ENCODE peak calls at places on chromosomes 11 and 22, in seven cellular contexts. K is stomach, U is coronary artery, L is RWPE2, J is OCI-LY7, D is AG09309, R is astrocyte of the spinal cord. O is an unnamed sample.

GRCh38 chr22:39240841-39241631 is 3.7 kb downstream of the PDGFB start:
- DNase-seq in D (no peak), R (no peak), K (peak; percentile 71), L (no peak), U (no peak), J (no peak), O (no peak)

GRCh38 chr11:79043726-79044125 is 397.1 kb downstream of the TENM4 start:
- DNase-seq in D (no peak), K (no peak), U (no peak), J (no peak), R (no peak), L (no peak), O (no peak)

GRCh38 chr22:22061085-22062077 is 78.8 kb upstream of the TOP3B start:
- DNase-seq in K (no peak), R (peak; percentile 12), D (peak; percentile 45), L (no peak), J (peak; percentile 73), U (no peak), O (no peak)

GRCh38 chr11:65646288-65646734 is 8.4 kb downstream of the SIPA1 start:
- DNase-seq in L (peak; percentile 63), R (no peak), K (no peak), D (no peak), U (no peak), J (no peak), O (no peak)

GRCh38 chr11:117457835-117458234 is 130.2 kb downstream of the CEP164 start:
- DNase-seq in K (no peak), L (no peak), D (no peak), U (no peak), R (no peak), J (no peak), O (peak; percentile 57)

GRCh38 chr11:17218403-17218802 is 10.6 kb upstream of the PIK3C2A start:
- DNase-seq in R (no peak), U (no peak), L (no peak), D (no peak), K (no peak), J (no peak), O (no peak)

GRCh38 chr11:130780437-130780836 is 135.8 kb downstream of the SNX19 start:
- DNase-seq in L (no peak), R (no peak), D (no peak), U (peak; percentile 47), J (no peak), K (no peak), O (no peak)

GRCh38 chr22:26477341-26477731 is 6.2 kb downstream of the HPS4 start:
- DNase-seq in U (no peak), J (no peak), D (no peak), L (no peak), K (no peak), R (no peak), O (no peak)

GRCh38 chr11:16603890-16604783 is 134.3 kb upstream of the C11orf58 start:
- DNase-seq in U (peak; percentile 86), R (peak; percentile 39), D (no peak), J (no peak), L (peak; percentile 41), K (peak; percentile 35), O (no peak)

GRCh38 chr22:19991645-19992451 is 24.8 kb downstream of the ARVCF start:
- DNase-seq in R (peak; percentile 31), L (no peak), U (peak; percentile 89), K (no peak), D (no peak), J (no peak), O (no peak)

GRCh38 chr11:24295360-24295759 is 201.5 kb upstream of the LUZP2 start:
- DNase-seq in R (no peak), J (no peak), K (no peak), U (no peak), L (no peak), D (no peak), O (peak; percentile 6)

GRCh38 chr11:66600219-66600923 is 7.4 kb downstream of the CCS start:
- DNase-seq in D (no peak), R (peak; percentile 49), K (no peak), J (no peak), U (no peak), L (no peak), O (no peak)

GRCh38 chr11:70405679-70406395 is 7.5 kb downstream of the CTTN start:
- DNase-seq in J (no peak), L (no peak), U (no peak), D (no peak), K (no peak), R (no peak), O (no peak)

GRCh38 chr22:36954251-36955014 is 41.0 kb downstream of the CSF2RB start:
- DNase-seq in J (no peak), K (no peak), L (no peak), D (no peak), U (no peak), R (no peak), O (peak; percentile 45)

GRCh38 chr11:115503083-115503885 is 931 bp downstream of the CADM1 start:
- DNase-seq in U (no peak), J (peak; percentile 88), L (no peak), R (peak; percentile 73), D (no peak), K (peak; percentile 69), O (peak; percentile 50)
- H3K4me3 ChIP-seq in U (peak overlapping the region; percentile 79), J (peak overlapping the region; percentile 77), L (peak overlapping the region; percentile 34), R (peak overlapping the region; percentile 64), D (peak overlapping the region; percentile 69), K (peak overlapping the region; percentile 65), O (peak overlapping the region; percentile 14)

DNA sequence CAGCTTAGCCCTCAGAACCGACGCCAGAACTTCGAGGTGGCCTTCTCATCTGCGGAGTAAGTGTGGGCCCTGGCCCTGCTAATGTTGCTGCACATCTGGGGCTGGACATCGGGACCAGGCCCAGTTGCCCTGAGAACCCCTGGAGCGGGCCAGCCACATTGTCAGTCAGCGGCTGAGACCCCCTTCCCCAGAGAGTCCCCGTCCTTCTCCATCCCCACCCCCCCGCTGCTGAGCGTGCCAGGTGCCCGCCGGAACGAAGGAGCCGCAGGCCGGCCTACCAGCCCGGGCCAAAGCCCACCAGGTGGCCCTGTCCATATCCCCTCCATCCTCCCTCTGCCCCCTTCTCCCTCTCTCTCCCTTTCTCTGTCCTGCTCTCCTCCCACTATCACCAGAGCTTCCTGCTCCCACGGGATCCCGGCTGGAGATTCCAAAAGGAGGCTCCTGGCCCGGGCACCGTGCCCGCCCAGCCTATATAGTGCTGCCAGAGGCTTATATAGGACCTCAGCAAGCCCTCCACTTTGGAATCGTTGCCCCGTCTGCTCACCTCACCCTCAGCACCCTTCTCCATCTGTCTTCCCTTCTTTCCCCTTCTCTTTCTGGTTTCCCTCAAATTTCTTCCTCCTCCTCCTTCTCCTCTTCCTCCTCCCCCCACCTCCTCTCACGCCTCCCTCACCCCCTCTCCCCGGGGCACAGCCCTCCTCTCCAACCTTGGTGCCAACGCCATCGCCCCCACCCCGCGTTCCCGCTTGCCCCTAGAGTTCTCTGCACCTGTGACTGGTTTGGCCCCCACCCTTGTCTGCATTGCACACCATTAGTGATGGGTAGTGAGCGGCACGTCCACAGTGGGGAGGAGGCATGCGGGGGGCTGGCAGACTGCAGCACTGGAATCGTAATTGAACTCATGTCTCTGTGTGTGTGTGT is 7.3 kb downstream of the SELENOM start:
- DNase-seq in L (peak; percentile 59), J (no peak), U (peak; percentile 68), K (no peak), R (no peak), D (no peak), O (no peak)
- TF ChIP-seq CTCF in L (no peak), J (no peak), U (no peak), K (no peak), R (no peak), D (no peak), O (no peak)

DNA sequence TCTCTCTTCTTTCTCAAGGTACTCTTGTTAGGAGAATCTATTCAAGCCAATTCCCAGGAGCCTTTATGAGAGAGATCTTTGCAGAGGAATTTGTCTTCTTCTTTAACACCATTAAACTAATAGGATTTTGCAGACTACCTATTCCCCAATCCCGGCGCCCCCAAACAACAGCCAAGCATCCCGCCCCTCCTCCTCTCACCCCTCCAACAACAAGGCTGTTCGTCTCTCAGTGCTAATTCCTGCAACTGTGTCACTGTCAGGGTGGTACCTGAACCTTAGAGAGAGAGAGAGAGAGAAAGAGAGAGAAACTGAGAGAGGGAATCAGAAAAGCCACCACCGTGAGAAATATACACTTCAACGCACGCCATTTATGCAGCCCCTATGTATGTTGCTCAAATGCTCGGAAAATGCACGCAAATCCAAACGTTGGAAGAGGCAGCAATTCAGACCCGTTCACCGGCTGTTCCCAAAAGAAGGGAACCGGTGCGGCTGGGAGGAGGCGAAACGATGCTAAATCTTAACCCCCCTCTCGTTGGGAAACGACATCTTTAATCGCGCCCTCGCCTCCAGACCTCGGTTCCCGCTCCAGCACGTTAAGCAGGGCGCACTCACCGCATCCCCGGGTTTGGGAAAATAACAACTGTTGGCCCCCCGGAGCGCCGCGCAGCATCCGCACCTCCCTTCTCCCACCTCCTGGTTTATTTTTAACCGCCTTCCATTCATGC is 943 bp downstream of the KCNA4 start:
- DNase-seq in R (no peak), U (no peak), J (no peak), D (no peak), L (no peak), K (no peak), O (no peak)
- H3K4me3 ChIP-seq in R (no peak overlapping the region), U (peak overlapping the region; percentile 70), J (no peak overlapping the region), D (no peak overlapping the region), L (no peak overlapping the region), K (no peak overlapping the region), O (no peak overlapping the region)

GRCh38 chr11:80523057-80523456 is 1082.2 kb upstream of the TENM4 start:
- DNase-seq in R (no peak), U (no peak), L (no peak), J (no peak), K (no peak), D (no peak), O (no peak)
- TF ChIP-seq CTCF in R (no peak), U (no peak), L (no peak), J (no peak), K (no peak), D (no peak), O (no peak)

GRCh38 chr22:45554861-45555260 is 52.2 kb downstream of the FBLN1 start:
- DNase-seq in U (no peak), K (no peak), L (no peak), J (no peak), D (no peak), R (no peak), O (no peak)
- H3K4me3 ChIP-seq in U (no peak overlapping the region), K (no peak overlapping the region), L (no peak overlapping the region), J (no peak overlapping the region), D (no peak overlapping the region), R (no peak overlapping the region), O (no peak overlapping the region)

GRCh38 chr11:107591098-107591445 is at the start of gene ELMOD1:
- DNase-seq in K (no peak), R (peak; percentile 3), U (no peak), J (no peak), L (peak; percentile 48), D (no peak), O (peak; percentile 24)
- TF ChIP-seq CTCF in K (no peak), R (peak; percentile 6), U (no peak), J (no peak), L (peak; percentile 28), D (peak; percentile 15), O (no peak)

GRCh38 chr22:42646569-42647525 is 2.3 kb downstream of the CYB5R3 start:
- DNase-seq in R (no peak), J (no peak), L (no peak), D (no peak), U (no peak), K (peak; percentile 91), O (no peak)
- H3K4me3 ChIP-seq in R (no peak overlapping the region), J (no peak overlapping the region), L (no peak overlapping the region), D (no peak overlapping the region), U (peak overlapping the region; percentile 96), K (peak overlapping the region; percentile 19), O (no peak overlapping the region)

O was measured in GM12865.